ENCODE peak calls at places on chromosome 5, in seven cellular contexts. J, B, Z, O, P, Y and C are unnamed samples.

GRCh38 chr5:145130996-145131395 is 704.1 kb downstream of the PRELID2 start:
- DNase-seq in J (no peak), B (no peak), Z (no peak), O (no peak), P (no peak), Y (peak; percentile 37), C (no peak)

GRCh38 chr5:116410345-116410890 is 164.2 kb downstream of the SEMA6A start:
- DNase-seq in J (no peak), B (no peak), Z (no peak), O (no peak), P (no peak), Y (no peak), C (no peak)

GRCh38 chr5:130528474-130528873 is 624.2 kb downstream of the CHSY3 start:
- DNase-seq in J (no peak), B (no peak), Z (no peak), O (no peak), P (no peak), Y (peak; percentile 44), C (no peak)

GRCh38 chr5:9439651-9440292 is 106.1 kb downstream of the SEMA5A start:
- DNase-seq in J (no peak), B (no peak), Z (no peak), O (no peak), P (no peak), Y (no peak), C (no peak)

GRCh38 chr5:140309706-140310249 is 6.9 kb upstream of the PFDN1 start:
- DNase-seq in J (no peak), B (no peak), Z (no peak), O (no peak), P (no peak), Y (no peak), C (no peak)

GRCh38 chr5:68482199-68482598 is 266.6 kb downstream of the PIK3R1 start:
- DNase-seq in J (no peak), B (no peak), Z (no peak), O (no peak), P (no peak), Y (no peak), C (no peak)

GRCh38 chr5:178236685-178237084 is 4.1 kb upstream of the PHYKPL start:
- DNase-seq in J (no peak), B (no peak), Z (no peak), O (no peak), P (no peak), Y (no peak), C (no peak)

GRCh38 chr5:1294839-1295649 is at the start of gene TERT:
- DNase-seq in J (peak; percentile 81), B (no peak), Z (peak; percentile 57), O (peak; percentile 83), P (no peak), Y (no peak), C (no peak)

GRCh38 chr5:173625686-173626500 is 9.4 kb upstream of the BOD1 start:
- DNase-seq in J (no peak), B (no peak), Z (no peak), O (no peak), P (no peak), Y (no peak), C (no peak)

GRCh38 chr5:19258686-19259085 is 729.3 kb downstream of the CDH18 start:
- DNase-seq in J (no peak), B (no peak), Z (no peak), O (no peak), P (no peak), Y (no peak), C (no peak)

GRCh38 chr5:3139596-3139995 is 388.1 kb upstream of the IRX2 start:
- DNase-seq in J (no peak), B (no peak), Z (no peak), O (no peak), P (no peak), Y (no peak), C (no peak)

GRCh38 chr5:159208508-159209437 is 580 bp downstream of the RNF145 start:
- DNase-seq in J (peak; percentile 21), B (no peak), Z (no peak), O (peak; percentile 4), P (no peak), Y (no peak), C (no peak)

GRCh38 chr5:133828727-133829126 is 139.7 kb downstream of the C5orf15 start:
- DNase-seq in J (no peak), B (no peak), Z (no peak), O (no peak), P (no peak), Y (no peak), C (no peak)

GRCh38 chr5:124179788-124180187 is 566.7 kb downstream of the ZNF608 start:
- DNase-seq in J (no peak), B (no peak), Z (no peak), O (no peak), P (no peak), Y (no peak), C (no peak)

GRCh38 chr5:151470440-151470839 is 23.0 kb downstream of the SLC36A1 start:
- DNase-seq in J (no peak), B (no peak), Z (no peak), O (no peak), P (no peak), Y (no peak), C (no peak)

GRCh38 chr5:23014251-23014650 is 161.1 kb upstream of the CDH12 start:
- DNase-seq in J (no peak), B (no peak), Z (no peak), O (no peak), P (no peak), Y (no peak), C (peak; percentile 77)

GRCh38 chr5:169696621-169697517 is 59.8 kb downstream of the DOCK2 start:
- DNase-seq in J (no peak), B (no peak), Z (no peak), O (no peak), P (no peak), Y (peak; percentile 72), C (no peak)

GRCh38 chr5:151595411-151595826 is 4.3 kb upstream of the FAT2 start:
- DNase-seq in J (no peak), B (no peak), Z (no peak), O (no peak), P (no peak), Y (no peak), C (no peak)

GRCh38 chr5:114377946-114378345 is 16.1 kb downstream of the KCNN2 start:
- DNase-seq in J (no peak), B (no peak), Z (no peak), O (no peak), P (no peak), Y (no peak), C (no peak)

GRCh38 chr5:69404659-69405330 is 10.1 kb upstream of the MARVELD2 start:
- DNase-seq in J (no peak), B (no peak), Z (no peak), O (no peak), P (no peak), Y (no peak), C (no peak)

GRCh38 chr5:32325067-32325466 is 12.3 kb upstream of the MTMR12 start:
- DNase-seq in J (no peak), B (no peak), Z (no peak), O (no peak), P (no peak), Y (no peak), C (no peak)

GRCh38 chr5:138370537-138370936 is 18.1 kb downstream of the KDM3B start:
- DNase-seq in J (no peak), B (no peak), Z (no peak), O (no peak), P (no peak), Y (no peak), C (no peak)

GRCh38 chr5:28027851-28028250 is 989.5 kb upstream of the CDH9 start:
- DNase-seq in J (no peak), B (no peak), Z (no peak), O (no peak), P (no peak), Y (no peak), C (no peak)

GRCh38 chr5:173570321-173571090 is 45.9 kb downstream of the BOD1 start:
- DNase-seq in J (no peak), B (no peak), Z (no peak), O (no peak), P (no peak), Y (no peak), C (no peak)

GRCh38 chr5:172123269-172123692 is 64.7 kb downstream of the STK10 start:
- DNase-seq in J (no peak), B (no peak), Z (no peak), O (no peak), P (peak; percentile 39), Y (peak; percentile 94), C (peak; percentile 13)

GRCh38 chr5:539469-540214 is 15.4 kb upstream of the SLC9A3 start:
- DNase-seq in J (no peak), B (no peak), Z (no peak), O (no peak), P (no peak), Y (no peak), C (no peak)

GRCh38 chr5:132971483-132972435 is 8.3 kb upstream of the AFF4 start:
- DNase-seq in J (no peak), B (no peak), Z (no peak), O (no peak), P (no peak), Y (peak; percentile 69), C (no peak)